ENCODE peak calls at places on chromosomes 3 and 15, in five cellular contexts. One of them, this sample, is unnamed.

GRCh38 chr3:97510795-97511194 is 253.8 kb upstream of the ARL6 start:
- DNase-seq in transverse colon: peak; percentile 16
- DNase-seq in heart left ventricle: no peak
- DNase-seq in breast epithelium: no peak
- DNase-seq in OCI-LY7: no peak
- DNase-seq in this sample: no peak

GRCh38 chr3:95134693-95135375 is 1072.0 kb downstream of the NSUN3 start:
- DNase-seq in OCI-LY7: no peak
- DNase-seq in breast epithelium: no peak
- DNase-seq in heart left ventricle: no peak
- DNase-seq in transverse colon: no peak
- DNase-seq in this sample: no peak

GRCh38 chr15:52040167-52040900 is 21.3 kb downstream of the MAPK6 start:
- DNase-seq in breast epithelium: no peak
- DNase-seq in OCI-LY7: peak; percentile 25
- DNase-seq in heart left ventricle: no peak
- DNase-seq in transverse colon: no peak
- DNase-seq in this sample: no peak

GRCh38 chr3:87287025-87287424 is 10.6 kb upstream of the POU1F1 start:
- DNase-seq in OCI-LY7: no peak
- DNase-seq in transverse colon: no peak
- DNase-seq in heart left ventricle: no peak
- DNase-seq in breast epithelium: no peak
- DNase-seq in this sample: no peak

GRCh38 chr15:66145242-66146182 is 108.0 kb downstream of the MEGF11 start:
- DNase-seq in OCI-LY7: no peak
- DNase-seq in heart left ventricle: no peak
- DNase-seq in breast epithelium: no peak
- DNase-seq in transverse colon: no peak
- DNase-seq in this sample: no peak

GRCh38 chr3:75224419-75224818 is 439.7 kb upstream of the FRG2C start:
- DNase-seq in breast epithelium: no peak
- DNase-seq in heart left ventricle: no peak
- DNase-seq in OCI-LY7: no peak
- DNase-seq in transverse colon: no peak
- DNase-seq in this sample: no peak

GRCh38 chr3:128427175-128427857 is 39.4 kb downstream of the DNAJB8 start:
- DNase-seq in breast epithelium: no peak
- DNase-seq in heart left ventricle: no peak
- DNase-seq in OCI-LY7: no peak
- DNase-seq in transverse colon: no peak
- DNase-seq in this sample: no peak

GRCh38 chr15:75776075-75776443 is 63.4 kb upstream of the CSPG4 start:
- DNase-seq in transverse colon: no peak
- DNase-seq in breast epithelium: no peak
- DNase-seq in heart left ventricle: no peak
- DNase-seq in OCI-LY7: no peak
- DNase-seq in this sample: no peak

GRCh38 chr3:55094691-55095090 is 166.8 kb upstream of the LRTM1 start:
- DNase-seq in breast epithelium: no peak
- DNase-seq in heart left ventricle: no peak
- DNase-seq in OCI-LY7: no peak
- DNase-seq in transverse colon: no peak
- DNase-seq in this sample: no peak

GRCh38 chr3:6204891-6205290 is 656.0 kb upstream of the GRM7 start:
- DNase-seq in transverse colon: no peak
- DNase-seq in OCI-LY7: peak; percentile 40
- DNase-seq in breast epithelium: no peak
- DNase-seq in heart left ventricle: no peak
- DNase-seq in this sample: no peak

GRCh38 chr3:48598323-48599076 is 3.4 kb upstream of the COL7A1 start:
- DNase-seq in breast epithelium: peak; percentile 93
- DNase-seq in heart left ventricle: peak; percentile 78
- DNase-seq in OCI-LY7: no peak
- DNase-seq in transverse colon: peak; percentile 41
- DNase-seq in this sample: no peak

GRCh38 chr15:48975713-48976419 is 12.1 kb upstream of the SHC4 start:
- DNase-seq in breast epithelium: peak; percentile 48
- DNase-seq in OCI-LY7: peak; percentile 76
- DNase-seq in transverse colon: peak; percentile 75
- DNase-seq in heart left ventricle: peak; percentile 76
- DNase-seq in this sample: peak; percentile 67

GRCh38 chr3:139427283-139428060 is 38.0 kb upstream of the COPB2 start:
- DNase-seq in OCI-LY7: peak; percentile 70
- DNase-seq in heart left ventricle: no peak
- DNase-seq in breast epithelium: no peak
- DNase-seq in transverse colon: no peak
- DNase-seq in this sample: no peak

GRCh38 chr3:112671930-112672715 is 31.2 kb upstream of the CCDC80 start:
- DNase-seq in OCI-LY7: no peak
- DNase-seq in transverse colon: no peak
- DNase-seq in heart left ventricle: no peak
- DNase-seq in breast epithelium: no peak
- DNase-seq in this sample: no peak

GRCh38 chr3:58010562-58010961 is 2.3 kb downstream of the FLNB start:
- DNase-seq in transverse colon: peak; percentile 16
- DNase-seq in OCI-LY7: no peak
- DNase-seq in breast epithelium: no peak
- DNase-seq in heart left ventricle: no peak
- DNase-seq in this sample: no peak

GRCh38 chr3:124497487-124497886 is 232.8 kb upstream of the UMPS start:
- DNase-seq in OCI-LY7: no peak
- DNase-seq in heart left ventricle: no peak
- DNase-seq in transverse colon: no peak
- DNase-seq in breast epithelium: no peak
- DNase-seq in this sample: no peak

GRCh38 chr15:79036323-79036722 is 54.3 kb downstream of the RASGRF1 start:
- DNase-seq in breast epithelium: no peak
- DNase-seq in transverse colon: no peak
- DNase-seq in OCI-LY7: no peak
- DNase-seq in heart left ventricle: no peak
- DNase-seq in this sample: no peak

GRCh38 chr3:58008140-58009025 is at the start of gene FLNB:
- DNase-seq in OCI-LY7: peak; percentile 87
- DNase-seq in transverse colon: peak; percentile 83
- DNase-seq in heart left ventricle: peak; percentile 69
- DNase-seq in breast epithelium: peak; percentile 39
- DNase-seq in this sample: peak; percentile 74

GRCh38 chr3:111799951-111800350 is 59.1 kb upstream of the PHLDB2 start:
- DNase-seq in breast epithelium: no peak
- DNase-seq in transverse colon: no peak
- DNase-seq in OCI-LY7: no peak
- DNase-seq in heart left ventricle: no peak
- DNase-seq in this sample: no peak

GRCh38 chr3:111070772-111071256 is 802 bp upstream of the NECTIN3 start:
- DNase-seq in OCI-LY7: no peak
- DNase-seq in breast epithelium: peak; percentile 49
- DNase-seq in heart left ventricle: no peak
- DNase-seq in transverse colon: no peak
- DNase-seq in this sample: no peak

GRCh38 chr3:59143447-59143846 is 93.6 kb upstream of the CFAP20DC start:
- DNase-seq in OCI-LY7: no peak
- DNase-seq in transverse colon: no peak
- DNase-seq in breast epithelium: no peak
- DNase-seq in heart left ventricle: no peak
- DNase-seq in this sample: no peak

GRCh38 chr3:76122007-76122406 is 336.7 kb upstream of the ZNF717 start:
- DNase-seq in heart left ventricle: no peak
- DNase-seq in OCI-LY7: no peak
- DNase-seq in transverse colon: no peak
- DNase-seq in breast epithelium: no peak
- DNase-seq in this sample: no peak

GRCh38 chr3:127682576-127682975 is 9.8 kb downstream of the ABTB1 start:
- DNase-seq in transverse colon: no peak
- DNase-seq in breast epithelium: no peak
- DNase-seq in OCI-LY7: no peak
- DNase-seq in heart left ventricle: no peak
- DNase-seq in this sample: no peak

GRCh38 chr3:179673522-179673921 is 20.7 kb downstream of the USP13 start:
- DNase-seq in OCI-LY7: no peak
- DNase-seq in transverse colon: no peak
- DNase-seq in heart left ventricle: no peak
- DNase-seq in breast epithelium: no peak
- DNase-seq in this sample: no peak

GRCh38 chr3:182484184-182484583 is 309.1 kb upstream of the ATP11B start:
- DNase-seq in transverse colon: no peak
- DNase-seq in breast epithelium: no peak
- DNase-seq in OCI-LY7: no peak
- DNase-seq in heart left ventricle: no peak
- DNase-seq in this sample: no peak

DNA sequence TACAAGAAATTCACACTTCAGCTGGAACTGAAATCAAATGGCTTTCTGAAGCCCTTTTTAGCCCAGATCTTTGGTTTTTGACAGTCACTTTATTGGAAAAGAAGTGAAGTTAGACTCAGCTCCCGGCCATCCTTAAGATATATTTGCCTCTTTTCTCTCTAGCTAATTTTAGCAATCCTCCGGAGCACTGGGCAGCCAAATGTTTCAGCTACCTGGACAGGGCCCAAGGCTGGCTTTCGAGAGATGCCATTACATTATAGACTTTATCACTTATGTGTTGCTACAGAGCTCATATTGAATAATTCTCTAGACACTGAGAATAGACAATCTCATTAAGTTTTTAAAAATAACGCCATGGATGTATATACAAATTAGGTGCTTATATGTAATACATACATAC is 28.5 kb upstream of the RPL39L start:
- DNase-seq in transverse colon: no peak
- DNase-seq in OCI-LY7: no peak
- DNase-seq in heart left ventricle: peak; percentile 27
- DNase-seq in breast epithelium: no peak
- DNase-seq in this sample: no peak
- TF ChIP-seq CTCF in transverse colon: no peak
- TF ChIP-seq CTCF in OCI-LY7: no peak
- TF ChIP-seq CTCF in heart left ventricle: no peak
- TF ChIP-seq CTCF in breast epithelium: no peak
- TF ChIP-seq CTCF in this sample: no peak

GRCh38 chr15:67259375-67259774 is 4.8 kb downstream of the IQCH start:
- DNase-seq in heart left ventricle: no peak
- DNase-seq in breast epithelium: no peak
- DNase-seq in OCI-LY7: no peak
- DNase-seq in transverse colon: no peak
- DNase-seq in this sample: no peak

GRCh38 chr15:67254238-67255175 is at the start of the genes AAGAB and IQCH:
- DNase-seq in OCI-LY7: peak; percentile 96
- DNase-seq in breast epithelium: peak; percentile 96
- DNase-seq in heart left ventricle: peak; percentile 98
- DNase-seq in transverse colon: peak; percentile 99
- DNase-seq in this sample: peak; percentile 99

GRCh38 chr15:67256051-67256450 is 1.5 kb downstream of the IQCH start:
- DNase-seq in OCI-LY7: no peak
- DNase-seq in transverse colon: no peak
- DNase-seq in breast epithelium: no peak
- DNase-seq in heart left ventricle: no peak
- DNase-seq in this sample: no peak

DNA sequence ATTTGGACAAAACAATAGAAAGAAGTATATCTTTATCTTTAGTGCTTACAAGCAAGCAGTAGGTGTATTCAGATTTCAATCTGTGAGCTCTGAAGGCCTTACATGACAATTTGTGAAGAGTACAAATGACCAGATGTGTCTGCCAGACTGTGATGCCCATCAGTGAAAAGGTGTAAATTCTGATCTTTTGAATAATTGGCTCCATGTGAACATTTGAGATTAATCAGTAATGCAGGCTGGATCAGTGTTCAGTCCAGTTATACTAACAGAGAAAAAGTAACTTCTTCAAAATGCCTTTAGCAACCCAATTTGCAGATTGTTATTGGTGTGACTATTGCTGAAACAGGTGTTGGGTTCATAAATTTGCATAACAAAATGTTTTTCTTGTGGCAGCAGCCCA is 5.2 kb downstream of the IQCH start:
- DNase-seq in heart left ventricle: no peak
- DNase-seq in transverse colon: no peak
- DNase-seq in OCI-LY7: no peak
- DNase-seq in breast epithelium: no peak
- DNase-seq in this sample: no peak
- H3K4me1 ChIP-seq in heart left ventricle: no peaks in the 10 kb centered on the region
- H3K4me1 ChIP-seq in transverse colon: no peaks in the 10 kb centered on the region
- H3K4me1 ChIP-seq in OCI-LY7: peaks cover 6% of the 10 kb centered on the region
- H3K4me1 ChIP-seq in breast epithelium: no peaks in the 10 kb centered on the region
- H3K4me1 ChIP-seq in this sample: no peaks in the 10 kb centered on the region

GRCh38 chr3:52442409-52443267 is 2.3 kb downstream of the SEMA3G start:
- DNase-seq in breast epithelium: no peak
- DNase-seq in OCI-LY7: no peak
- DNase-seq in heart left ventricle: no peak
- DNase-seq in transverse colon: no peak
- DNase-seq in this sample: no peak

GRCh38 chr3:52444860-52445793 is at the start of gene SEMA3G:
- DNase-seq in transverse colon: peak; percentile 87
- DNase-seq in heart left ventricle: peak; percentile 71
- DNase-seq in OCI-LY7: peak; percentile 72
- DNase-seq in breast epithelium: peak; percentile 70
- DNase-seq in this sample: peak; percentile 77

GRCh38 chr3:52443791-52444687 is 864 bp downstream of the SEMA3G start:
- DNase-seq in transverse colon: no peak
- DNase-seq in breast epithelium: no peak
- DNase-seq in heart left ventricle: no peak
- DNase-seq in OCI-LY7: no peak
- DNase-seq in this sample: no peak

GRCh38 chr3:52441772-52442332 is 3.1 kb downstream of the SEMA3G start:
- DNase-seq in heart left ventricle: no peak
- DNase-seq in breast epithelium: no peak
- DNase-seq in OCI-LY7: no peak
- DNase-seq in transverse colon: no peak
- DNase-seq in this sample: no peak

GRCh38 chr3:52443268-52443610 is 1.7 kb downstream of the SEMA3G start:
- DNase-seq in breast epithelium: no peak
- DNase-seq in OCI-LY7: no peak
- DNase-seq in heart left ventricle: no peak
- DNase-seq in transverse colon: no peak
- DNase-seq in this sample: no peak
- H3K4me3 ChIP-seq in breast epithelium: peak overlapping the region; percentile 52
- H3K4me3 ChIP-seq in OCI-LY7: no peak overlapping the region
- H3K4me3 ChIP-seq in heart left ventricle: peak overlapping the region; percentile 8
- H3K4me3 ChIP-seq in transverse colon: no peak overlapping the region
- H3K4me3 ChIP-seq in this sample: no peak overlapping the region

DNA sequence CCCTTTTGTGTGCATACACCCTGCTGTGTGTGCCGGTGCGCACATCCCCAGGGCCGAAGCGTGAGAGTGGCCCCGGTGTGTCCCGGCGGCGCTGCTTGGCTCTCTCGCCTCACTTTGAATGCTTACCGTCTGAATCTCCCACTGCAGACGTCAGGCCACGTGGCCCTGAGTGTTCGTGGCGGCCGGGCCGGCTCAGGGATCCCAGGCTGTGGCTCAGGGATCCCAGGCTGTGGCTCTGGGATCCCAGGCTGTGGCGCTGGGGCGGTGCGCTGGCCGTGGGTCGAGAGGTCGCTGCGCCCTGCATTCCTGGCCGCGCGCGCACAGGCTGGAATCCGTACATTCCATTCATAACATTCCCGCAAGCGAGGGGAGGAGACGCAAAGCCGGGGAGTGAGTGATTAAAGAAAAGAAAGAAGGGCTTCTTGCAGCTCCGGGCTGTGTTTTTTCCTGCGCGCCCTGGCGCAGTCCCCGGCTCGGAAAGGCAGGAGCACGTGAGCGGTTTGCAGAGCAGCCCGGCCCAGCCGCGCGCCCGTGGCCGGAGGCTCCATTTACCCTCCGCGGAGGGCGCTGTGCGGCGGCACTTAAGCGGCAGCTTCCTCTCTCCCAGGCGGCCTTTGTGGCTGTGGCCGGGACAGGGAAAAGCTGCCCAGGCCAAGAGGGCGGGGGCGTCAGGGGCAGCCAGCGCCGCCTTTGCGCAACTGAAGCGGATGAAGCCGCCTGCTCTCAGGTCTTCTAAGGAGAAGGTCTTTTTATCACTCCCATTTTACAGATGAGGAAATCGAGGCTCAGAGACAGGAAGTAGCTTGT is 87.0 kb upstream of the ALDH1L1 start:
- DNase-seq in heart left ventricle: peak; percentile 59
- DNase-seq in transverse colon: peak; percentile 49
- DNase-seq in breast epithelium: peak; percentile 74
- DNase-seq in OCI-LY7: no peak
- DNase-seq in this sample: no peak
- TF ChIP-seq CTCF in heart left ventricle: no peak
- TF ChIP-seq CTCF in transverse colon: no peak
- TF ChIP-seq CTCF in breast epithelium: no peak
- TF ChIP-seq CTCF in OCI-LY7: no peak
- TF ChIP-seq CTCF in this sample: no peak